ENCODE peak calls at places on chromosomes 1 and 21, in six cellular contexts. D is ELR; C is stimulated activated CD4-positive, alpha-beta T cell treated with anti-CD3 and anti-CD28 coated beads, TNF-alpha, amount 100 ng/mL, for 4 hours; Y is Kasumi-1; F is M059J; K is NCI-H1930. J is an unnamed sample.
A peak's percentile ranks its signal among the peaks of the same experiment; 100 is the strongest.

GRCh38 chr1:178871551-178872320 is 859 bp upstream of the ANGPTL1 start:
- DNase-seq in C (no peak), K (no peak), D (no peak), Y (no peak), F (peak; percentile 4), J (no peak)

GRCh38 chr1:227937531-227938145 is 10.1 kb downstream of the WNT9A start:
- DNase-seq in D (no peak), K (no peak), F (no peak), C (no peak), Y (no peak), J (peak; percentile 31)

GRCh38 chr1:53781654-53782053 is 42.7 kb upstream of the GLIS1 start:
- DNase-seq in D (no peak), K (no peak), F (peak; percentile 17), Y (no peak), C (no peak), J (no peak)

GRCh38 chr1:206633708-206634121 is 1.6 kb upstream of the DYRK3 start:
- DNase-seq in K (no peak), C (no peak), Y (no peak), F (peak; percentile 74), D (peak; percentile 96), J (no peak)

GRCh38 chr1:151478140-151478812 is 19.0 kb upstream of the POGZ start:
- DNase-seq in Y (no peak), F (no peak), C (no peak), K (no peak), D (no peak), J (no peak)

GRCh38 chr21:30434033-30434631 is 4.1 kb downstream of the KRTAP13-4 start:
- DNase-seq in C (no peak), K (no peak), F (peak; percentile 9), Y (peak; percentile 64), D (peak; percentile 3), J (no peak)

GRCh38 chr1:172278478-172278877 is 142.0 kb upstream of the C1orf105 start:
- DNase-seq in Y (no peak), C (no peak), F (peak; percentile 77), K (no peak), D (peak; percentile 38), J (no peak)

GRCh38 chr1:15945832-15946448 is 30.0 kb downstream of the ZBTB17 start:
- DNase-seq in Y (no peak), C (no peak), D (no peak), K (no peak), F (no peak), J (no peak)

GRCh38 chr1:25689686-25690381 is 73.2 kb downstream of the MAN1C1 start:
- DNase-seq in D (no peak), Y (no peak), K (no peak), C (no peak), F (no peak), J (no peak)

GRCh38 chr1:210568631-210569030 is 239.9 kb downstream of the HHAT start:
- DNase-seq in D (no peak), C (no peak), K (no peak), F (peak; percentile 34), Y (no peak), J (no peak)

GRCh38 chr1:154219511-154219910 is 1.2 kb upstream of the UBAP2L start:
- DNase-seq in Y (peak; percentile 57), F (peak; percentile 21), D (peak; percentile 54), C (no peak), K (no peak), J (no peak)

GRCh38 chr1:41341756-41342562 is 19.3 kb upstream of the FOXO6 start:
- DNase-seq in K (peak; percentile 13), D (peak; percentile 32), Y (no peak), F (peak; percentile 59), C (no peak), J (no peak)

GRCh38 chr1:184740344-184740743 is 14.3 kb downstream of the EDEM3 start:
- DNase-seq in C (no peak), Y (no peak), K (no peak), D (no peak), F (no peak), J (no peak)

GRCh38 chr1:42931108-42931539 is 27.5 kb downstream of the SLC2A1 start:
- DNase-seq in D (peak; percentile 66), Y (peak; percentile 72), C (peak; percentile 25), K (no peak), F (peak; percentile 42), J (peak; percentile 76)

GRCh38 chr1:3111616-3112021 is 42.6 kb downstream of the PRDM16 start:
- DNase-seq in Y (no peak), D (no peak), C (no peak), F (no peak), K (no peak), J (no peak)

GRCh38 chr1:231630558-231631205 is 4.1 kb downstream of the DISC1 start:
- DNase-seq in K (no peak), D (peak; percentile 80), Y (no peak), C (no peak), F (peak; percentile 74), J (no peak)

GRCh38 chr1:234868296-234869147 is 258.5 kb upstream of the IRF2BP2 start:
- DNase-seq in Y (no peak), F (no peak), D (no peak), K (no peak), C (no peak), J (no peak)

GRCh38 chr1:108560430-108561144 is 687 bp downstream of the EEIG2 start:
- DNase-seq in F (peak; percentile 71), D (peak; percentile 84), Y (peak; percentile 75), C (peak; percentile 8), K (no peak), J (peak; percentile 71)

GRCh38 chr1:60867782-60868181 is 214.6 kb upstream of the NFIA start:
- DNase-seq in K (no peak), Y (no peak), F (no peak), C (no peak), D (no peak), J (no peak)

GRCh38 chr1:16047791-16048475 is 4.4 kb downstream of the CLCNKB start:
- DNase-seq in D (no peak), K (no peak), Y (no peak), C (no peak), F (no peak), J (no peak)

GRCh38 chr21:35037384-35038105 is 11.6 kb downstream of the RUNX1 start:
- DNase-seq in D (no peak), F (no peak), K (no peak), C (no peak), Y (no peak), J (no peak)

GRCh38 chr1:177442580-177442979 is 271.8 kb downstream of the BRINP2 start:
- DNase-seq in F (no peak), Y (no peak), K (no peak), D (no peak), C (no peak), J (no peak)